ENCODE peak calls at places on chromosome 1, in four cellular contexts. E, P, W and L are unnamed samples.

GRCh38 chr1:227888404-227889046 is 59.2 kb downstream of the WNT9A start:
- DNase-seq in E (no peak), P (no peak), W (no peak), L (no peak)

GRCh38 chr1:220271706-220272046 is 577 bp downstream of the RAB3GAP2 start:
- DNase-seq in E (peak; percentile 55), P (no peak), W (no peak), L (no peak)

GRCh38 chr1:204733869-204734596 is 48.5 kb upstream of the LRRN2 start:
- DNase-seq in E (no peak), P (no peak), W (no peak), L (no peak)

GRCh38 chr1:14815175-14815882 is 216.8 kb downstream of the KAZN start:
- DNase-seq in E (peak; percentile 50), P (no peak), W (peak; percentile 75), L (no peak)

GRCh38 chr1:51442616-51443015 is 76.5 kb downstream of the EPS15 start:
- DNase-seq in E (no peak), P (no peak), W (no peak), L (no peak)

GRCh38 chr1:158283965-158284364 is 5.8 kb upstream of the CD1C start:
- DNase-seq in E (no peak), P (no peak), W (no peak), L (no peak)

GRCh38 chr1:226589008-226589733 is 40.6 kb downstream of the STUM start:
- DNase-seq in E (no peak), P (no peak), W (no peak), L (no peak)

GRCh38 chr1:39666772-39667171 is 5.1 kb downstream of the NT5C1A start:
- DNase-seq in E (no peak), P (no peak), W (no peak), L (no peak)

GRCh38 chr1:36349839-36350238 is 26.4 kb upstream of the EVA1B start:
- DNase-seq in E (peak; percentile 85), P (no peak), W (no peak), L (no peak)

GRCh38 chr1:2575801-2576663 is 10.5 kb upstream of the PRXL2B start:
- DNase-seq in E (no peak), P (no peak), W (no peak), L (no peak)

GRCh38 chr1:59521456-59521855 is 224.6 kb downstream of the FGGY start:
- DNase-seq in E (no peak), P (no peak), W (no peak), L (no peak)

GRCh38 chr1:227898502-227899140 is 49.1 kb downstream of the WNT9A start:
- DNase-seq in E (no peak), P (no peak), W (no peak), L (no peak)

GRCh38 chr1:178578541-178578940 is 65.6 kb downstream of the TEX35 start:
- DNase-seq in E (no peak), P (peak; percentile 42), W (no peak), L (no peak)

GRCh38 chr1:150176593-150176992 is 26.9 kb downstream of the PLEKHO1 start:
- DNase-seq in E (no peak), P (no peak), W (no peak), L (no peak)

GRCh38 chr1:208240698-208241355 is 3.4 kb downstream of the PLXNA2 start:
- DNase-seq in E (no peak), P (no peak), W (no peak), L (no peak)

GRCh38 chr1:109397451-109398342 is at the start of gene SORT1:
- DNase-seq in E (peak; percentile 97), P (peak; percentile 25), W (peak; percentile 98), L (peak; percentile 91)

GRCh38 chr1:62356257-62356835 is 37.1 kb upstream of the KANK4 start:
- DNase-seq in E (peak; percentile 82), P (no peak), W (no peak), L (no peak)

GRCh38 chr1:9537863-9538668 is 1.2 kb upstream of the SLC25A33 start:
- DNase-seq in E (no peak), P (no peak), W (no peak), L (no peak)

GRCh38 chr1:54804471-54805132 is 3.5 kb upstream of the TTC22 start:
- DNase-seq in E (no peak), P (no peak), W (no peak), L (no peak)

GRCh38 chr1:55813619-55814018 is 598.5 kb upstream of the USP24 start:
- DNase-seq in E (no peak), P (no peak), W (no peak), L (no peak)

GRCh38 chr1:82065917-82066316 is 265.2 kb downstream of the ADGRL2 start:
- DNase-seq in E (no peak), P (no peak), W (no peak), L (no peak)

GRCh38 chr1:41102208-41102607 is 80.7 kb upstream of the SLFNL1 start:
- DNase-seq in E (peak; percentile 95), P (no peak), W (peak; percentile 41), L (no peak)